ENCODE peak calls at places on chromosomes 6 and 20, in six cellular contexts. L is NCI-H1436; B is endothelial cell of umbilical vein; U is stimulated activated CD4-positive, alpha-beta T cell treated with anti-CD3 and anti-CD28 coated beads, Interleukin-12 subunit alpha, Interleukin-12 subunit beta, amount 100 ng/mL, for 24 hours; G is AG04450; O is germinal center. H is an unnamed sample.

GRCh38 chr6:91834813-91835212 is 1247.9 kb upstream of the MAP3K7 start:
- DNase-seq in U (no peak), G (no peak), L (no peak), O (no peak), B (no peak), H (no peak)

GRCh38 chr6:140824595-140824994 is 1308.1 kb upstream of the GJE1 start:
- DNase-seq in G (no peak), O (no peak), B (no peak), L (no peak), U (no peak), H (no peak)

GRCh38 chr6:137102050-137102848 is 57.5 kb upstream of the IL20RA start:
- DNase-seq in G (no peak), U (no peak), L (no peak), O (peak; percentile 35), B (no peak), H (no peak)

GRCh38 chr6:44976677-44977405 is 351.3 kb upstream of the RUNX2 start:
- DNase-seq in O (no peak), L (no peak), B (no peak), U (no peak), G (no peak), H (no peak)

GRCh38 chr6:36130672-36131516 is 581 bp downstream of the MAPK13 start:
- DNase-seq in O (peak; percentile 42), B (no peak), L (peak; percentile 40), G (no peak), U (no peak), H (peak; percentile 84)

GRCh38 chr6:129402244-129402643 is 307.7 kb downstream of the ARHGAP18 start:
- DNase-seq in B (no peak), U (no peak), G (no peak), L (no peak), O (no peak), H (no peak)

GRCh38 chr6:30568245-30568644 is 3.0 kb upstream of the ABCF1 start:
- DNase-seq in L (no peak), B (no peak), G (no peak), U (no peak), O (no peak), H (no peak)

GRCh38 chr6:52815167-52816092 is 11.8 kb upstream of the GSTA1 start:
- DNase-seq in G (no peak), U (peak; percentile 5), L (peak; percentile 31), O (peak; percentile 66), B (peak; percentile 14), H (peak; percentile 8)

GRCh38 chr6:83270971-83271714 is 78.0 kb downstream of the RWDD2A start:
- DNase-seq in O (no peak), U (no peak), B (peak; percentile 80), L (no peak), G (peak; percentile 59), H (no peak)

GRCh38 chr20:57596998-57597939 is 23.0 kb downstream of the ZBP1 start:
- DNase-seq in G (no peak), U (peak; percentile 49), B (peak; percentile 17), L (peak; percentile 56), O (peak; percentile 84), H (peak; percentile 55)

GRCh38 chr6:43060034-43060754 is 763 bp downstream of the KLC4 start:
- DNase-seq in G (no peak), B (no peak), O (no peak), L (no peak), U (no peak), H (peak; percentile 35)

GRCh38 chr20:48959902-48960550 is 38.5 kb downstream of the ARFGEF2 start:
- DNase-seq in O (no peak), B (no peak), L (no peak), G (no peak), U (no peak), H (no peak)

GRCh38 chr6:795046-795445 is 102.1 kb upstream of the EXOC2 start:
- DNase-seq in G (no peak), L (no peak), B (no peak), U (no peak), O (no peak), H (no peak)

GRCh38 chr6:7166410-7167293 is 58.9 kb downstream of the RREB1 start:
- DNase-seq in U (no peak), O (no peak), G (peak; percentile 67), L (no peak), B (no peak), H (no peak)

GRCh38 chr20:63446174-63447024 is 26.1 kb downstream of the KCNQ2 start:
- DNase-seq in U (no peak), B (no peak), G (no peak), L (peak; percentile 39), O (no peak), H (no peak)

GRCh38 chr6:13522639-13523038 is 35.2 kb upstream of the GFOD1 start:
- DNase-seq in U (no peak), B (peak; percentile 84), L (no peak), G (no peak), O (no peak), H (no peak)

GRCh38 chr6:7268362-7269310 is 44.4 kb downstream of the SSR1 start:
- DNase-seq in B (no peak), G (no peak), O (no peak), U (no peak), L (no peak), H (no peak)

GRCh38 chr6:35300848-35301247 is 3.2 kb downstream of the DEF6 start:
- DNase-seq in L (no peak), B (no peak), G (no peak), U (no peak), O (no peak), H (no peak)

GRCh38 chr20:51447097-51447764 is 95.3 kb downstream of the NFATC2 start:
- DNase-seq in G (peak; percentile 91), O (no peak), B (peak; percentile 95), U (no peak), L (no peak), H (no peak)

GRCh38 chr6:163095401-163095800 is 319.1 kb upstream of the QKI start:
- DNase-seq in O (no peak), B (no peak), U (no peak), L (no peak), G (no peak), H (no peak)

GRCh38 chr6:79676785-79677736 is 45.9 kb downstream of the SH3BGRL2 start:
- DNase-seq in L (no peak), O (no peak), G (no peak), U (no peak), B (no peak), H (no peak)

H was measured in NCI-H1105 treated with DMSO at 0.1 percent for 48 hours.